ENCODE peak calls at places on chromosomes 16 and 17, in nine cellular contexts. One of them, this sample, is unnamed.

GRCh38 chr16:19542138-19542821 is 13.2 kb upstream of the VPS35L start:
- DNase-seq in right cardiac atrium: no peak
- DNase-seq in stimulated activated CD4-positive, alpha-beta T cell treated with anti-CD3 and anti-CD28 coated beads, Interleukin-1b, Interleukin-23, amount 100 ng/mL, for 1 hour: no peak
- DNase-seq in central memory CD4-positive, alpha-beta T cell: no peak
- DNase-seq in NCI-H1417: peak; percentile 98
- DNase-seq in iPS DF 6.9: no peak
- DNase-seq in left colon: no peak
- DNase-seq in caudate nucleus: no peak
- DNase-seq in GM23248: no peak
- DNase-seq in this sample: peak; percentile 88

GRCh38 chr16:10787304-10787703 is 31.3 kb downstream of the TVP23A start:
- DNase-seq in central memory CD4-positive, alpha-beta T cell: no peak
- DNase-seq in caudate nucleus: no peak
- DNase-seq in NCI-H1417: no peak
- DNase-seq in right cardiac atrium: no peak
- DNase-seq in iPS DF 6.9: no peak
- DNase-seq in stimulated activated CD4-positive, alpha-beta T cell treated with anti-CD3 and anti-CD28 coated beads, Interleukin-1b, Interleukin-23, amount 100 ng/mL, for 1 hour: no peak
- DNase-seq in left colon: no peak
- DNase-seq in GM23248: no peak
- DNase-seq in this sample: no peak

GRCh38 chr17:35731932-35732805 is 730 bp downstream of the RASL10B start:
- DNase-seq in caudate nucleus: no peak
- DNase-seq in iPS DF 6.9: no peak
- DNase-seq in GM23248: peak; percentile 26
- DNase-seq in central memory CD4-positive, alpha-beta T cell: no peak
- DNase-seq in NCI-H1417: peak; percentile 33
- DNase-seq in right cardiac atrium: peak; percentile 58
- DNase-seq in stimulated activated CD4-positive, alpha-beta T cell treated with anti-CD3 and anti-CD28 coated beads, Interleukin-1b, Interleukin-23, amount 100 ng/mL, for 1 hour: no peak
- DNase-seq in left colon: no peak
- DNase-seq in this sample: no peak

GRCh38 chr17:56867948-56868376 is 34.0 kb downstream of the DGKE start:
- DNase-seq in iPS DF 6.9: no peak
- DNase-seq in left colon: no peak
- DNase-seq in GM23248: peak; percentile 75
- DNase-seq in stimulated activated CD4-positive, alpha-beta T cell treated with anti-CD3 and anti-CD28 coated beads, Interleukin-1b, Interleukin-23, amount 100 ng/mL, for 1 hour: no peak
- DNase-seq in caudate nucleus: no peak
- DNase-seq in NCI-H1417: no peak
- DNase-seq in central memory CD4-positive, alpha-beta T cell: no peak
- DNase-seq in right cardiac atrium: no peak
- DNase-seq in this sample: no peak

GRCh38 chr16:3656491-3657468 is 2.3 kb downstream of the DNASE1 start:
- DNase-seq in caudate nucleus: peak; percentile 25
- DNase-seq in central memory CD4-positive, alpha-beta T cell: no peak
- DNase-seq in NCI-H1417: no peak
- DNase-seq in GM23248: peak; percentile 12
- DNase-seq in iPS DF 6.9: no peak
- DNase-seq in right cardiac atrium: no peak
- DNase-seq in stimulated activated CD4-positive, alpha-beta T cell treated with anti-CD3 and anti-CD28 coated beads, Interleukin-1b, Interleukin-23, amount 100 ng/mL, for 1 hour: no peak
- DNase-seq in left colon: peak; percentile 20
- DNase-seq in this sample: no peak

GRCh38 chr17:74369665-74370490 is 2.6 kb downstream of the GPR142 start:
- DNase-seq in stimulated activated CD4-positive, alpha-beta T cell treated with anti-CD3 and anti-CD28 coated beads, Interleukin-1b, Interleukin-23, amount 100 ng/mL, for 1 hour: no peak
- DNase-seq in central memory CD4-positive, alpha-beta T cell: no peak
- DNase-seq in GM23248: no peak
- DNase-seq in right cardiac atrium: peak; percentile 33
- DNase-seq in left colon: no peak
- DNase-seq in iPS DF 6.9: no peak
- DNase-seq in caudate nucleus: no peak
- DNase-seq in NCI-H1417: no peak
- DNase-seq in this sample: no peak

GRCh38 chr16:74601131-74601871 is 5.6 kb downstream of the GLG1 start:
- DNase-seq in stimulated activated CD4-positive, alpha-beta T cell treated with anti-CD3 and anti-CD28 coated beads, Interleukin-1b, Interleukin-23, amount 100 ng/mL, for 1 hour: no peak
- DNase-seq in right cardiac atrium: no peak
- DNase-seq in GM23248: no peak
- DNase-seq in left colon: peak; percentile 56
- DNase-seq in caudate nucleus: no peak
- DNase-seq in iPS DF 6.9: no peak
- DNase-seq in central memory CD4-positive, alpha-beta T cell: peak; percentile 79
- DNase-seq in NCI-H1417: no peak
- DNase-seq in this sample: no peak

GRCh38 chr17:76578376-76578775 is 7.3 kb downstream of the ST6GALNAC2 start:
- DNase-seq in iPS DF 6.9: no peak
- DNase-seq in GM23248: no peak
- DNase-seq in caudate nucleus: no peak
- DNase-seq in left colon: no peak
- DNase-seq in central memory CD4-positive, alpha-beta T cell: no peak
- DNase-seq in stimulated activated CD4-positive, alpha-beta T cell treated with anti-CD3 and anti-CD28 coated beads, Interleukin-1b, Interleukin-23, amount 100 ng/mL, for 1 hour: no peak
- DNase-seq in NCI-H1417: no peak
- DNase-seq in right cardiac atrium: no peak
- DNase-seq in this sample: no peak

GRCh38 chr16:86740817-86741799 is 162.8 kb downstream of the FOXL1 start:
- DNase-seq in caudate nucleus: no peak
- DNase-seq in right cardiac atrium: peak; percentile 88
- DNase-seq in stimulated activated CD4-positive, alpha-beta T cell treated with anti-CD3 and anti-CD28 coated beads, Interleukin-1b, Interleukin-23, amount 100 ng/mL, for 1 hour: no peak
- DNase-seq in GM23248: peak; percentile 84
- DNase-seq in NCI-H1417: peak; percentile 19
- DNase-seq in left colon: no peak
- DNase-seq in central memory CD4-positive, alpha-beta T cell: no peak
- DNase-seq in iPS DF 6.9: peak; percentile 13
- DNase-seq in this sample: no peak

GRCh38 chr17:18253947-18254821 is 4.4 kb downstream of the FLII start:
- DNase-seq in GM23248: no peak
- DNase-seq in caudate nucleus: no peak
- DNase-seq in stimulated activated CD4-positive, alpha-beta T cell treated with anti-CD3 and anti-CD28 coated beads, Interleukin-1b, Interleukin-23, amount 100 ng/mL, for 1 hour: no peak
- DNase-seq in left colon: no peak
- DNase-seq in central memory CD4-positive, alpha-beta T cell: no peak
- DNase-seq in right cardiac atrium: no peak
- DNase-seq in iPS DF 6.9: no peak
- DNase-seq in NCI-H1417: no peak
- DNase-seq in this sample: no peak

GRCh38 chr17:42107597-42108576 is 4.6 kb downstream of the DHX58 start:
- DNase-seq in GM23248: peak; percentile 47
- DNase-seq in left colon: peak; percentile 87
- DNase-seq in caudate nucleus: peak; percentile 84
- DNase-seq in right cardiac atrium: peak; percentile 87
- DNase-seq in NCI-H1417: no peak
- DNase-seq in iPS DF 6.9: peak; percentile 64
- DNase-seq in central memory CD4-positive, alpha-beta T cell: peak; percentile 81
- DNase-seq in stimulated activated CD4-positive, alpha-beta T cell treated with anti-CD3 and anti-CD28 coated beads, Interleukin-1b, Interleukin-23, amount 100 ng/mL, for 1 hour: peak; percentile 86
- DNase-seq in this sample: peak; percentile 76

GRCh38 chr17:15463363-15463762 is 4.1 kb downstream of the CDRT4 start:
- DNase-seq in left colon: no peak
- DNase-seq in NCI-H1417: no peak
- DNase-seq in GM23248: peak; percentile 78
- DNase-seq in right cardiac atrium: peak; percentile 76
- DNase-seq in iPS DF 6.9: no peak
- DNase-seq in caudate nucleus: peak; percentile 22
- DNase-seq in central memory CD4-positive, alpha-beta T cell: no peak
- DNase-seq in stimulated activated CD4-positive, alpha-beta T cell treated with anti-CD3 and anti-CD28 coated beads, Interleukin-1b, Interleukin-23, amount 100 ng/mL, for 1 hour: no peak
- DNase-seq in this sample: no peak

GRCh38 chr16:23232806-23233205 is 50.3 kb downstream of the SCNN1G start:
- DNase-seq in stimulated activated CD4-positive, alpha-beta T cell treated with anti-CD3 and anti-CD28 coated beads, Interleukin-1b, Interleukin-23, amount 100 ng/mL, for 1 hour: no peak
- DNase-seq in caudate nucleus: no peak
- DNase-seq in GM23248: no peak
- DNase-seq in NCI-H1417: peak; percentile 51
- DNase-seq in left colon: peak; percentile 67
- DNase-seq in right cardiac atrium: no peak
- DNase-seq in central memory CD4-positive, alpha-beta T cell: no peak
- DNase-seq in iPS DF 6.9: no peak
- DNase-seq in this sample: peak; percentile 18

GRCh38 chr17:61380836-61381525 is 18.7 kb upstream of the TBX2 start:
- DNase-seq in NCI-H1417: peak; percentile 29
- DNase-seq in GM23248: no peak
- DNase-seq in stimulated activated CD4-positive, alpha-beta T cell treated with anti-CD3 and anti-CD28 coated beads, Interleukin-1b, Interleukin-23, amount 100 ng/mL, for 1 hour: no peak
- DNase-seq in caudate nucleus: no peak
- DNase-seq in iPS DF 6.9: no peak
- DNase-seq in central memory CD4-positive, alpha-beta T cell: no peak
- DNase-seq in right cardiac atrium: no peak
- DNase-seq in left colon: no peak
- DNase-seq in this sample: no peak

GRCh38 chr17:59388070-59388556 is 56.7 kb downstream of the YPEL2 start:
- DNase-seq in caudate nucleus: no peak
- DNase-seq in stimulated activated CD4-positive, alpha-beta T cell treated with anti-CD3 and anti-CD28 coated beads, Interleukin-1b, Interleukin-23, amount 100 ng/mL, for 1 hour: no peak
- DNase-seq in central memory CD4-positive, alpha-beta T cell: no peak
- DNase-seq in iPS DF 6.9: no peak
- DNase-seq in GM23248: no peak
- DNase-seq in left colon: no peak
- DNase-seq in right cardiac atrium: no peak
- DNase-seq in NCI-H1417: no peak
- DNase-seq in this sample: no peak

GRCh38 chr16:67537270-67537635 is 8.6 kb downstream of the RIPOR1 start:
- DNase-seq in GM23248: peak; percentile 84
- DNase-seq in central memory CD4-positive, alpha-beta T cell: peak; percentile 38
- DNase-seq in right cardiac atrium: peak; percentile 91
- DNase-seq in caudate nucleus: peak; percentile 21
- DNase-seq in iPS DF 6.9: no peak
- DNase-seq in left colon: no peak
- DNase-seq in NCI-H1417: no peak
- DNase-seq in stimulated activated CD4-positive, alpha-beta T cell treated with anti-CD3 and anti-CD28 coated beads, Interleukin-1b, Interleukin-23, amount 100 ng/mL, for 1 hour: peak; percentile 42
- DNase-seq in this sample: peak; percentile 12

GRCh38 chr17:82449136-82449882 is 1.2 kb downstream of the CYBC1 start:
- DNase-seq in right cardiac atrium: peak; percentile 70
- DNase-seq in central memory CD4-positive, alpha-beta T cell: peak; percentile 79
- DNase-seq in left colon: no peak
- DNase-seq in NCI-H1417: peak; percentile 87
- DNase-seq in stimulated activated CD4-positive, alpha-beta T cell treated with anti-CD3 and anti-CD28 coated beads, Interleukin-1b, Interleukin-23, amount 100 ng/mL, for 1 hour: peak; percentile 17
- DNase-seq in caudate nucleus: no peak
- DNase-seq in GM23248: no peak
- DNase-seq in iPS DF 6.9: no peak
- DNase-seq in this sample: peak; percentile 16

GRCh38 chr16:35405547-35405946 is 1946.1 kb downstream of the TP53TG3F start:
- DNase-seq in NCI-H1417: no peak
- DNase-seq in iPS DF 6.9: no peak
- DNase-seq in central memory CD4-positive, alpha-beta T cell: no peak
- DNase-seq in GM23248: no peak
- DNase-seq in right cardiac atrium: no peak
- DNase-seq in left colon: no peak
- DNase-seq in stimulated activated CD4-positive, alpha-beta T cell treated with anti-CD3 and anti-CD28 coated beads, Interleukin-1b, Interleukin-23, amount 100 ng/mL, for 1 hour: no peak
- DNase-seq in caudate nucleus: no peak
- DNase-seq in this sample: no peak

GRCh38 chr17:82267575-82268379 is 5.7 kb downstream of the CSNK1D start:
- DNase-seq in GM23248: peak; percentile 98
- DNase-seq in left colon: peak; percentile 96
- DNase-seq in stimulated activated CD4-positive, alpha-beta T cell treated with anti-CD3 and anti-CD28 coated beads, Interleukin-1b, Interleukin-23, amount 100 ng/mL, for 1 hour: no peak
- DNase-seq in right cardiac atrium: peak; percentile 97
- DNase-seq in central memory CD4-positive, alpha-beta T cell: no peak
- DNase-seq in iPS DF 6.9: no peak
- DNase-seq in NCI-H1417: no peak
- DNase-seq in caudate nucleus: peak; percentile 83
- DNase-seq in this sample: no peak

GRCh38 chr17:10041287-10041612 is 136.2 kb upstream of the RCVRN start:
- DNase-seq in stimulated activated CD4-positive, alpha-beta T cell treated with anti-CD3 and anti-CD28 coated beads, Interleukin-1b, Interleukin-23, amount 100 ng/mL, for 1 hour: no peak
- DNase-seq in central memory CD4-positive, alpha-beta T cell: no peak
- DNase-seq in right cardiac atrium: peak; percentile 47
- DNase-seq in left colon: no peak
- DNase-seq in caudate nucleus: no peak
- DNase-seq in GM23248: no peak
- DNase-seq in iPS DF 6.9: no peak
- DNase-seq in NCI-H1417: no peak
- DNase-seq in this sample: no peak

GRCh38 chr17:74150428-74151025 is 53.0 kb upstream of the RPL38 start:
- DNase-seq in iPS DF 6.9: no peak
- DNase-seq in NCI-H1417: no peak
- DNase-seq in right cardiac atrium: no peak
- DNase-seq in central memory CD4-positive, alpha-beta T cell: no peak
- DNase-seq in GM23248: no peak
- DNase-seq in caudate nucleus: no peak
- DNase-seq in stimulated activated CD4-positive, alpha-beta T cell treated with anti-CD3 and anti-CD28 coated beads, Interleukin-1b, Interleukin-23, amount 100 ng/mL, for 1 hour: no peak
- DNase-seq in left colon: no peak
- DNase-seq in this sample: no peak

GRCh38 chr17:60604686-60605334 is 4.8 kb downstream of the PPM1D start:
- DNase-seq in NCI-H1417: no peak
- DNase-seq in stimulated activated CD4-positive, alpha-beta T cell treated with anti-CD3 and anti-CD28 coated beads, Interleukin-1b, Interleukin-23, amount 100 ng/mL, for 1 hour: no peak
- DNase-seq in central memory CD4-positive, alpha-beta T cell: no peak
- DNase-seq in iPS DF 6.9: no peak
- DNase-seq in right cardiac atrium: no peak
- DNase-seq in caudate nucleus: no peak
- DNase-seq in GM23248: peak; percentile 89
- DNase-seq in left colon: no peak
- DNase-seq in this sample: no peak